ENCODE peak calls at places on chromosomes 3 and 15, in six cellular contexts. One of them, this sample, is unnamed. For H3K9me3, the result is how much of the 10 kb centered on the place peaks cover.

GRCh38 chr3:28386049-28386448 is 37.4 kb upstream of the AZI2 start:
- DNase-seq in IMR-90: no peak
- DNase-seq in stomach: no peak
- DNase-seq in ovary: no peak
- DNase-seq in upper lobe of left lung: no peak
- DNase-seq in esophagus muscularis mucosa: no peak
- DNase-seq in this sample: no peak

GRCh38 chr15:28075482-28076029 is 23.6 kb downstream of the OCA2 start:
- DNase-seq in esophagus muscularis mucosa: no peak
- DNase-seq in upper lobe of left lung: no peak
- DNase-seq in ovary: no peak
- DNase-seq in stomach: no peak
- DNase-seq in IMR-90: no peak
- DNase-seq in this sample: no peak

GRCh38 chr3:118991775-118992174 is 42.9 kb downstream of the IGSF11 start:
- DNase-seq in IMR-90: no peak
- DNase-seq in stomach: peak
- DNase-seq in esophagus muscularis mucosa: no peak
- DNase-seq in ovary: no peak
- DNase-seq in upper lobe of left lung: no peak
- DNase-seq in this sample: no peak

GRCh38 chr3:143974877-143975238 is 3.2 kb downstream of the DIPK2A start:
- DNase-seq in esophagus muscularis mucosa: no peak
- DNase-seq in ovary: no peak
- DNase-seq in stomach: no peak
- DNase-seq in upper lobe of left lung: no peak
- DNase-seq in IMR-90: peak
- DNase-seq in this sample: no peak

GRCh38 chr15:74062671-74063070 is 19.7 kb downstream of the GOLGA6A start:
- DNase-seq in upper lobe of left lung: peak
- DNase-seq in esophagus muscularis mucosa: no peak
- DNase-seq in ovary: no peak
- DNase-seq in stomach: no peak
- DNase-seq in IMR-90: no peak
- DNase-seq in this sample: peak

GRCh38 chr15:98085003-98085639 is 124.6 kb downstream of the ARRDC4 start:
- DNase-seq in IMR-90: peak
- DNase-seq in esophagus muscularis mucosa: no peak
- DNase-seq in upper lobe of left lung: no peak
- DNase-seq in ovary: no peak
- DNase-seq in stomach: peak
- DNase-seq in this sample: peak

GRCh38 chr15:74752486-74753395 is 4.1 kb downstream of the CYP1A2 start:
- DNase-seq in esophagus muscularis mucosa: no peak
- DNase-seq in ovary: no peak
- DNase-seq in IMR-90: peak
- DNase-seq in upper lobe of left lung: no peak
- DNase-seq in stomach: no peak
- DNase-seq in this sample: no peak

GRCh38 chr15:40957581-40958051 is 4.3 kb downstream of the CHAC1 start:
- DNase-seq in esophagus muscularis mucosa: no peak
- DNase-seq in IMR-90: no peak
- DNase-seq in ovary: no peak
- DNase-seq in stomach: peak
- DNase-seq in upper lobe of left lung: no peak
- DNase-seq in this sample: no peak

GRCh38 chr15:55108858-55109518 is 87.8 kb downstream of the RSL24D1 start:
- DNase-seq in stomach: peak
- DNase-seq in esophagus muscularis mucosa: no peak
- DNase-seq in IMR-90: peak
- DNase-seq in upper lobe of left lung: peak
- DNase-seq in ovary: peak
- DNase-seq in this sample: peak

GRCh38 chr3:180563411-180563810 is 38.6 kb upstream of the TTC14 start:
- DNase-seq in stomach: no peak
- DNase-seq in upper lobe of left lung: no peak
- DNase-seq in ovary: no peak
- DNase-seq in esophagus muscularis mucosa: no peak
- DNase-seq in IMR-90: no peak
- DNase-seq in this sample: no peak

GRCh38 chr3:184459355-184459754 is 79.5 kb downstream of the CHRD start:
- DNase-seq in IMR-90: peak
- DNase-seq in esophagus muscularis mucosa: no peak
- DNase-seq in upper lobe of left lung: no peak
- DNase-seq in ovary: peak
- DNase-seq in stomach: peak
- DNase-seq in this sample: no peak

GRCh38 chr3:194379651-194380050 is 10.1 kb upstream of the LRRC15 start:
- DNase-seq in esophagus muscularis mucosa: no peak
- DNase-seq in ovary: peak
- DNase-seq in upper lobe of left lung: no peak
- DNase-seq in IMR-90: no peak
- DNase-seq in stomach: peak
- DNase-seq in this sample: peak

GRCh38 chr3:126186749-126187148 is 6.4 kb upstream of the ALDH1L1 start:
- DNase-seq in ovary: no peak
- DNase-seq in esophagus muscularis mucosa: peak
- DNase-seq in upper lobe of left lung: peak
- DNase-seq in stomach: no peak
- DNase-seq in IMR-90: no peak
- DNase-seq in this sample: no peak

GRCh38 chr15:68802373-68802772 is 18.3 kb downstream of the ANP32A start:
- DNase-seq in esophagus muscularis mucosa: no peak
- DNase-seq in stomach: no peak
- DNase-seq in ovary: no peak
- DNase-seq in IMR-90: no peak
- DNase-seq in upper lobe of left lung: no peak
- DNase-seq in this sample: no peak

GRCh38 chr3:44984335-44984734 is 8.3 kb downstream of the EXOSC7 start:
- DNase-seq in esophagus muscularis mucosa: no peak
- DNase-seq in ovary: no peak
- DNase-seq in upper lobe of left lung: no peak
- DNase-seq in IMR-90: no peak
- DNase-seq in stomach: no peak
- DNase-seq in this sample: no peak

GRCh38 chr3:144643778-144644191 is 672.2 kb downstream of the DIPK2A start:
- DNase-seq in ovary: no peak
- DNase-seq in IMR-90: peak
- DNase-seq in upper lobe of left lung: no peak
- DNase-seq in stomach: no peak
- DNase-seq in esophagus muscularis mucosa: no peak
- DNase-seq in this sample: no peak

GRCh38 chr3:184752361-184752760 is 40.5 kb upstream of the MAGEF1 start:
- DNase-seq in upper lobe of left lung: no peak
- DNase-seq in ovary: no peak
- DNase-seq in stomach: no peak
- DNase-seq in esophagus muscularis mucosa: no peak
- DNase-seq in IMR-90: no peak
- DNase-seq in this sample: no peak

GRCh38 chr3:140777631-140778030 is 99.8 kb downstream of the TRIM42 start:
- DNase-seq in IMR-90: no peak
- DNase-seq in esophagus muscularis mucosa: no peak
- DNase-seq in ovary: no peak
- DNase-seq in upper lobe of left lung: no peak
- DNase-seq in stomach: no peak
- DNase-seq in this sample: no peak

GRCh38 chr3:127339016-127339415 is 51.2 kb upstream of the PRR20G start:
- DNase-seq in IMR-90: no peak
- DNase-seq in ovary: no peak
- DNase-seq in stomach: no peak
- DNase-seq in esophagus muscularis mucosa: peak
- DNase-seq in upper lobe of left lung: no peak
- DNase-seq in this sample: no peak
- TF ChIP-seq POLR2A in IMR-90: no peak
- TF ChIP-seq POLR2A in ovary: no peak
- TF ChIP-seq POLR2A in stomach: no peak
- TF ChIP-seq POLR2A in esophagus muscularis mucosa: no peak
- TF ChIP-seq POLR2A in upper lobe of left lung: no peak
- TF ChIP-seq POLR2A in this sample: no peak

GRCh38 chr3:38040400-38040799 is 1.4 kb downstream of the DLEC1 start:
- DNase-seq in IMR-90: no peak
- DNase-seq in ovary: no peak
- DNase-seq in upper lobe of left lung: no peak
- DNase-seq in stomach: no peak
- DNase-seq in esophagus muscularis mucosa: no peak
- DNase-seq in this sample: no peak

GRCh38 chr3:38036906-38037305 is 2.1 kb upstream of the DLEC1 start:
- DNase-seq in stomach: no peak
- DNase-seq in upper lobe of left lung: no peak
- DNase-seq in ovary: no peak
- DNase-seq in IMR-90: no peak
- DNase-seq in esophagus muscularis mucosa: no peak
- DNase-seq in this sample: no peak

GRCh38 chr3:38039899-38040261 is 872 bp downstream of the DLEC1 start:
- DNase-seq in ovary: no peak
- DNase-seq in IMR-90: peak
- DNase-seq in upper lobe of left lung: no peak
- DNase-seq in stomach: peak
- DNase-seq in esophagus muscularis mucosa: no peak
- DNase-seq in this sample: peak

GRCh38 chr3:38038447-38038911 is 529 bp upstream of the DLEC1 start:
- DNase-seq in upper lobe of left lung: no peak
- DNase-seq in ovary: no peak
- DNase-seq in esophagus muscularis mucosa: peak
- DNase-seq in IMR-90: no peak
- DNase-seq in stomach: no peak
- DNase-seq in this sample: no peak

GRCh38 chr3:38039101-38039898 is at the start of gene DLEC1:
- DNase-seq in ovary: peak
- DNase-seq in upper lobe of left lung: peak
- DNase-seq in esophagus muscularis mucosa: peak
- DNase-seq in IMR-90: peak
- DNase-seq in stomach: peak
- DNase-seq in this sample: peak
- H3K4me3 ChIP-seq in ovary: peak
- H3K4me3 ChIP-seq in upper lobe of left lung: peak
- H3K4me3 ChIP-seq in esophagus muscularis mucosa: peak
- H3K4me3 ChIP-seq in IMR-90: peak
- H3K4me3 ChIP-seq in stomach: peak
- H3K4me3 ChIP-seq in this sample: peak

DNA sequence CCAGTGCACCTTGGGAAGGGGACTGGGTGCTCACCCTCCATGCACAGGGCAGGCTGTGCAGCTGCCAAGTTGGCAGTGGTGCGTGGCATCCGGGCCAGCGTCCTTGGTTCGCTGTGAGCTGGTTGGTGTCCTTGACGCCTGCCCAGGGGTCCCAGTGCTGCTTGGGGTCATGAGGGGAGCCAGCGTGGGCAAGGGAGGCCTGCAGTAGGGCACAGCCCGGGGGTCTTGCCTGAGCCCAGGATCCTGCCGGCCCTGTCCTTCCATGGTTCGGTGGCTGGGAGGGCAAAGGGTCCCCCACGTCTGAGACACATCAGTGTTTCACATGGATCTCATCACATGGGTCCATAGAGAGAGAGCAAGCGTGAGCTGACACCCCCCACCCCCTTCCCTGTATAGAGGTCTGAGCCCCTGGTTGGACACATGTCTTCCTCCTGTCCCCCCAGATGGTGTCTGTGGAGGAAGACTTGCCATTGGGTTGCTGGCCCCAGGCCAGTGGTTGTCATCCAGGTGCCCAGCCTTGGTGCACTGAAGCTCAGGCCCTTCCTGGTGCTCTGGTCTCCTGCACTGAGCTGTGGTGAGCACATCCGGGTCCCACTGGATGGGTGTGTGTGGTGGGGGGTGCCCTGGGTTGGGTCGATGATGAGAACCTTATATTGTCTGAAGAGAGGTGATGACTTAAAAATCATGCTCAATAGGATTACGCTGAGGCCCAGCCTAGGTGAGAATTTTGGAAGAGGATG is 232.3 kb downstream of the SNRPN start:
- DNase-seq in esophagus muscularis mucosa: no peak
- DNase-seq in IMR-90: no peak
- DNase-seq in ovary: no peak
- DNase-seq in upper lobe of left lung: peak
- DNase-seq in stomach: no peak
- DNase-seq in this sample: no peak
- H3K9me3 ChIP-seq in esophagus muscularis mucosa: under half
- H3K9me3 ChIP-seq in IMR-90: half or more
- H3K9me3 ChIP-seq in ovary: under half
- H3K9me3 ChIP-seq in upper lobe of left lung: under half
- H3K9me3 ChIP-seq in stomach: half or more
- H3K9me3 ChIP-seq in this sample: under half

DNA sequence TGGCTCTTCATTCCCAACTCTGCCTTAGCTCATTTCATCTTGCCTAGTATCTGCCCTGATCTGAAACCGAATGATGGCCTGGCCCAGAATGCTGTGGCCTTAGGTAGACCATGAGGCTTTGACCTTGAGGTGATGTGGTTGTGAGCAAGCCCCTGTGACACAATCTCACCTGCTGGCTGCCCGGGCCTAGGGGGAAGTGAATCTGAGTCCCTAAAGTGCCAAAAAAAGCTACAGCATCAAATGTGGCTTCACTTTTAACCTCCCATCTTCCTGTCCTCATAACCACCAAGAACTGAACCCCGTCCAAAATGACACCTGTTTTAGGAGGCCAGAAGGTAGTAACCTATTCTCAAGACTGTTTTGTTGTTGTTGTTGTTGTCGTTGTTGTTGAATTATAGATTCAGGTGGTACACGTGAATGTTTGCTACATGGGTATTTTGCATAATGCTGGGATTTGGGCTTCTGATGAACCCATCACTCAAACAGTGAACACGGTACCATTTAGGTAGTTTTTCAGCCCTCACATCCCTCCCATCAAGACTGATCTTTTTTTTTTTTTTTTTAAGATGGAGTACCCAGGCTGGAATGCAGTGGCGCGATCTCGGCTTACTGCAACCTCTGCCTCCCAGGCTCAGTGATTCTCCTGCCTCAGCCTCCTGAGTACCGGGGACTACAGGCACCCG is 54.6 kb downstream of the MCCC1 start:
- DNase-seq in stomach: no peak
- DNase-seq in ovary: no peak
- DNase-seq in IMR-90: no peak
- DNase-seq in esophagus muscularis mucosa: no peak
- DNase-seq in upper lobe of left lung: no peak
- DNase-seq in this sample: peak
- TF ChIP-seq POLR2A in stomach: no peak
- TF ChIP-seq POLR2A in ovary: no peak
- TF ChIP-seq POLR2A in IMR-90: no peak
- TF ChIP-seq POLR2A in esophagus muscularis mucosa: no peak
- TF ChIP-seq POLR2A in upper lobe of left lung: no peak
- TF ChIP-seq POLR2A in this sample: no peak

DNA sequence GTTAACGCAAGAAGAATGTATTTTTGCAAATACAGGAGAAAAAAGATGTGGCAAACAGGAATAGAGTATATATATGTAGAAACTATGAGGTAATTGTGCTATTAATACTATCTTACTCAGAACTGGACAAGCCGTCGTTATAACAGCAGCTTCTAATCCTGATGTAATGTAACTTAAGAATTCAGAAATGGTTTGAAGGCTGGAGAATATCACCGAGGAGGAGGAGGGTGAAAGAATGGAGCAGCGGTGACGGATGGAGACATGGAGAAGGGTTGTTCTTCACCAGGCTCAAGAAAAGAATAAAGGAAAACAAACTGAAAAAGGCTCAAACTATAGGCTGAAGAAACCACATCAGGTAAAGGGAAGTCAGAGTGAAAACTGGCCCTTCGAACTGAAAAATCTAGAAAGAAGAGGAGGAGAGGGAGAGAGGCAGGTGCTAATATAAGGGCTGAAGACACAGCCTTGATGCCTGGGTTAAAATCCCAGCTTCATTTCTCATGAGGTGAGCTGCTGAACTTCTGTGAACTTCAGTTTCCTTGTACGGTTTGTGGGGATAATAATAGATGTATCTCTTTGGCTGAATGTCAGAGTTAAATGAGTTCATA is 44.0 kb downstream of the GOLIM4 start:
- DNase-seq in stomach: no peak
- DNase-seq in esophagus muscularis mucosa: no peak
- DNase-seq in ovary: no peak
- DNase-seq in IMR-90: peak
- DNase-seq in upper lobe of left lung: no peak
- DNase-seq in this sample: no peak
- H3K4me3 ChIP-seq in stomach: no peak
- H3K4me3 ChIP-seq in esophagus muscularis mucosa: no peak
- H3K4me3 ChIP-seq in ovary: no peak
- H3K4me3 ChIP-seq in IMR-90: peak
- H3K4me3 ChIP-seq in upper lobe of left lung: no peak
- H3K4me3 ChIP-seq in this sample: no peak